ENCODE peak calls at places on chromosomes 3 and 15, in seven cellular contexts. P is thyroid gland, C is foreskin keratinocyte, A is fibroblast of lung, N is transverse colon, E is right atrium auricular region, U is tibial nerve. G is an unnamed sample.

GRCh38 chr15:85404922-85405293 is 24.5 kb downstream of the AKAP13 start:
- DNase-seq in P (no peak), C (no peak), A (peak; percentile 73), N (no peak), E (no peak), U (no peak), G (no peak)

GRCh38 chr15:85583404-85584390 is 203.3 kb downstream of the AKAP13 start:
- DNase-seq in P (peak; percentile 70), C (peak; percentile 40), A (peak; percentile 70), N (peak; percentile 65), E (peak; percentile 90), U (peak; percentile 36), G (peak; percentile 77)

GRCh38 chr3:130820976-130821375 is 72.9 kb upstream of the ATP2C1 start:
- DNase-seq in P (no peak), C (peak; percentile 60), A (peak; percentile 56), N (no peak), E (no peak), U (no peak), G (no peak)

GRCh38 chr15:36960947-36961227 is 139.5 kb downstream of the MEIS2 start:
- DNase-seq in P (no peak), C (no peak), A (no peak), N (no peak), E (no peak), U (no peak), G (no peak)

GRCh38 chr3:57787867-57788623 is 31.9 kb downstream of the SLMAP start:
- DNase-seq in P (no peak), C (peak; percentile 23), A (peak; percentile 53), N (no peak), E (no peak), U (no peak), G (peak; percentile 38)

GRCh38 chr3:25002052-25002451 is 426.0 kb upstream of the RARB start:
- DNase-seq in P (no peak), C (no peak), A (no peak), N (no peak), E (no peak), U (no peak), G (no peak)

GRCh38 chr15:90479656-90480055 is 50.1 kb upstream of the CRTC3 start:
- DNase-seq in P (peak; percentile 64), C (peak; percentile 72), A (peak; percentile 90), N (no peak), E (no peak), U (peak; percentile 19), G (no peak)

GRCh38 chr3:8658326-8659212 is 14.0 kb upstream of the SSUH2 start:
- DNase-seq in P (peak; percentile 99), C (peak; percentile 31), A (peak; percentile 90), N (peak; percentile 57), E (peak; percentile 74), U (peak; percentile 70), G (peak; percentile 85)

GRCh38 chr15:48693474-48693873 is 48.0 kb upstream of the FBN1 start:
- DNase-seq in P (no peak), C (no peak), A (peak; percentile 85), N (no peak), E (no peak), U (no peak), G (no peak)

GRCh38 chr15:76840830-76841460 is 64.2 kb downstream of the SCAPER start:
- DNase-seq in P (no peak), C (no peak), A (peak; percentile 32), N (no peak), E (no peak), U (no peak), G (peak; percentile 34)

GRCh38 chr15:56244811-56245576 is 1.3 kb upstream of the RFX7 start:
- DNase-seq in P (peak; percentile 15), C (no peak), A (no peak), N (peak; percentile 45), E (no peak), U (peak; percentile 7), G (peak; percentile 67)

GRCh38 chr3:127307431-127307830 is 19.6 kb upstream of the PRR20G start:
- DNase-seq in P (no peak), C (no peak), A (no peak), N (no peak), E (no peak), U (no peak), G (peak; percentile 2)

GRCh38 chr3:171748341-171748918 is 61.9 kb downstream of the PLD1 start:
- DNase-seq in P (no peak), C (no peak), A (peak; percentile 70), N (no peak), E (no peak), U (no peak), G (no peak)

GRCh38 chr15:68352401-68353062 is 75.0 kb downstream of the FEM1B start:
- DNase-seq in P (peak; percentile 80), C (peak; percentile 68), A (peak; percentile 96), N (peak; percentile 23), E (peak; percentile 76), U (peak; percentile 49), G (peak; percentile 48)

GRCh38 chr3:125058529-125058928 is 2.7 kb upstream of the HEG1 start:
- DNase-seq in P (no peak), C (no peak), A (no peak), N (no peak), E (no peak), U (no peak), G (no peak)

GRCh38 chr15:36911322-36911944 is 188.9 kb downstream of the MEIS2 start:
- DNase-seq in P (no peak), C (no peak), A (peak; percentile 80), N (no peak), E (no peak), U (no peak), G (no peak)

GRCh38 chr15:71586463-71586862 is 223.9 kb upstream of the NR2E3 start:
- DNase-seq in P (no peak), C (no peak), A (no peak), N (no peak), E (no peak), U (no peak), G (no peak)

GRCh38 chr3:38374221-38374620 is 27.6 kb downstream of the XYLB start:
- DNase-seq in P (no peak), C (no peak), A (no peak), N (no peak), E (no peak), U (no peak), G (no peak)

GRCh38 chr3:19947549-19948071 is 713 bp downstream of the RAB5A start:
- DNase-seq in P (peak; percentile 47), C (peak; percentile 44), A (peak; percentile 46), N (peak; percentile 54), E (peak; percentile 66), U (peak; percentile 36), G (peak; percentile 42)

GRCh38 chr3:59265566-59265965 is 215.7 kb upstream of the CFAP20DC start:
- DNase-seq in P (peak; percentile 57), C (no peak), A (no peak), N (no peak), E (no peak), U (no peak), G (no peak)

GRCh38 chr3:113227146-113227545 is 15.8 kb downstream of the BOC start:
- DNase-seq in P (peak; percentile 41), C (no peak), A (no peak), N (no peak), E (no peak), U (no peak), G (no peak)

GRCh38 chr3:113225286-113225685 is 13.9 kb downstream of the BOC start:
- DNase-seq in P (no peak), C (no peak), A (no peak), N (no peak), E (no peak), U (no peak), G (no peak)

GRCh38 chr3:113228969-113229368 is 17.6 kb downstream of the BOC start:
- DNase-seq in P (no peak), C (no peak), A (no peak), N (no peak), E (no peak), U (no peak), G (no peak)

GRCh38 chr3:113223831-113224240 is 12.5 kb downstream of the BOC start:
- DNase-seq in P (no peak), C (no peak), A (peak; percentile 25), N (peak; percentile 22), E (no peak), U (no peak), G (no peak)

DNA sequence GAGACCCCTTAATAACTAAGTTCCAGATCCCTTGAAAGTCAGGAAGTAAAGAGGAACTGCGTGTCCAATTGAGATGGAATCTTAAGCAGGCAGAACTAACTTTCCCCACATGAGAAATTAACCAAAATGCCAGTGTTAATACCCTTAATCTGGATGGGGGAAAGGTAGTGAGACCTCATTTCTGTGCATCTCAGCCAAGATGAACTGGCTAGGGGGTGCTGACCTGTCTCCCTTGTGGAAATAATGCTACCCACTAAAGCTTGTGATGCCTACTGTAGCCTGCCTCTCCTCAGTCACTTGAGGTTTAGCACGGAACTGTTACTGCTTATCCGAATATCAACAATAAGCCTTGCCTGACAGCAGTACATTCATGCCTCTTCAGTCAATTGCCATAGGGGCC is 15.1 kb downstream of the BOC start:
- DNase-seq in P (no peak), C (no peak), A (no peak), N (no peak), E (no peak), U (no peak), G (no peak)
- H3K4me1 ChIP-seq in P (peaks cover 15% of the 10 kb centered on the region), C (peaks cover 8% of the 10 kb centered on the region), A (peaks cover 2% of the 10 kb centered on the region), N (peaks cover 25% of the 10 kb centered on the region), E (no peaks in the 10 kb centered on the region), U (peaks cover 27% of the 10 kb centered on the region), G (no peaks in the 10 kb centered on the region)

GRCh38 chr3:11143476-11143875 is 10.8 kb upstream of the HRH1 start:
- DNase-seq in P (no peak), C (no peak), A (peak; percentile 40), N (no peak), E (no peak), U (no peak), G (no peak)
- H3K4me1 ChIP-seq in P (no peaks in the 10 kb centered on the region), C (peaks cover 31% of the 10 kb centered on the region), A (peaks cover 12% of the 10 kb centered on the region), N (peaks cover 22% of the 10 kb centered on the region), E (no peaks in the 10 kb centered on the region), U (peaks cover 18% of the 10 kb centered on the region), G (no peaks in the 10 kb centered on the region)

DNA sequence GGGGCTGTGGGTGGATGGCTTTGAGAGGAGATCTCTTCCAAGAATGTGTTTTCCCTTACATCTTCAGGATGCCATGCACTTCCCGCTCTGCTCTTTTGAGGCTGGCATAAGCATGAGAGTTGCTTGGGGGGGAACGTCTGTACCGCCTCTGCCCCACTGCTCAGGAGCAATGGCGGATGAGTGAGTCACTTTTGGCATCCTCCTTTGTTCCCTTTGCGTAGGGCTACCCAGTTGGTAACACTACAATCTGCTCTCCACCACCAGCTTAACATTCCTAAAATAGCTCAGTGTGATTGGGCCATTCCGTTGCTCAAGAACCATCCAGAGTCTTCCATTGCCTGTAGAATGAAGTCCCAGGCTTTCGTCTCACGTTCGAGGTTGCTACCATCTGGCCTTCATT is 154.5 kb downstream of the RPLP1 start:
- DNase-seq in P (no peak), C (no peak), A (peak; percentile 72), N (no peak), E (peak; percentile 36), U (no peak), G (no peak)
- H3K4me1 ChIP-seq in P (no peaks in the 10 kb centered on the region), C (no peaks in the 10 kb centered on the region), A (no peaks in the 10 kb centered on the region), N (no peaks in the 10 kb centered on the region), E (no peaks in the 10 kb centered on the region), U (peaks cover 22% of the 10 kb centered on the region), G (no peaks in the 10 kb centered on the region)

DNA sequence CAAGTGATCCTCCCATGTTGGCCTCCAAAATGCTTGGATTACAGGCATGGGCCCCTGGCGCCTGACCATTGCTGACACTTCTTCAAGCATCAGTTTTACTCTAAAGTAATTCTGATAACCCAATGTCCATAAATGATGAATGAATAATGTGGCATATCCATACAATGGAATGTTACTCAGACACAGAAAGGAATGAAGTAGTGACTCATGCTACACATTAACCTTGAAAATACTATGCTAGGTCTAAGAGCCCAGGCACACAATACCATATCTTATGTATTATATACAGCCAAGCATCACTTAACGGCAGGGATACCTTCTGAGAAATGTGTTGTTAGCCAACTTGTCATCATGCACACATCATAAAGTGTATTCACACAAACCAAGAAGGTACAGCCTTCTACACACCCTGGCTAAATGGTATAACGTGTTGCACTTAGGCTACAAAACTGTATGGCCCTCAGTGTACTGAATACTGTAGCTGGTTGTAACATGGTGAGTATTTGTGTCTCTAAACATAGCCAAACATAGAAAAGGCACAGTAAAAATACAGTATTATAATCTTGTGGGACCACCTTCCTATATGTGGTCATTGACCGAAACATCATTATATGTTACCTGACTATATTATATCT is 31.3 kb downstream of the MKRN2 start:
- DNase-seq in P (no peak), C (peak; percentile 30), A (peak; percentile 50), N (no peak), E (no peak), U (no peak), G (no peak)
- H3K4me1 ChIP-seq in P (peaks cover 39% of the 10 kb centered on the region), C (no peaks in the 10 kb centered on the region), A (peaks cover 2% of the 10 kb centered on the region), N (no peaks in the 10 kb centered on the region), E (no peaks in the 10 kb centered on the region), U (peaks cover 17% of the 10 kb centered on the region), G (no peaks in the 10 kb centered on the region)

G was measured in OCI-LY7.